ENCODE peak calls at places on chromosomes 7 and 10, in four cellular contexts. P, J, E and H are unnamed samples.

GRCh38 chr7:116271161-116271979 is 61.0 kb downstream of the TES start:
- DNase-seq in P (no peak), J (no peak), E (peak), H (no peak)

GRCh38 chr7:12584940-12585339 is 14.4 kb downstream of the SCIN start:
- DNase-seq in P (no peak), J (no peak), E (no peak), H (no peak)

GRCh38 chr7:29190349-29191045 is 4.1 kb upstream of the CHN2 start:
- DNase-seq in P (no peak), J (no peak), E (no peak), H (no peak)

GRCh38 chr10:59877191-59877671 is 29.1 kb downstream of the CCDC6 start:
- DNase-seq in P (no peak), J (no peak), E (peak), H (no peak)

GRCh38 chr7:102404005-102404861 is 8.1 kb downstream of the PRKRIP1 start:
- DNase-seq in P (peak), J (peak), E (peak), H (peak)

GRCh38 chr10:132524443-132525285 is 12.9 kb upstream of the INPP5A start:
- DNase-seq in P (no peak), J (no peak), E (no peak), H (no peak)

GRCh38 chr7:95056107-95056689 is 148.8 kb downstream of the PPP1R9A start:
- DNase-seq in P (no peak), J (no peak), E (no peak), H (no peak)

GRCh38 chr7:66859794-66860645 is 61.0 kb upstream of the TMEM248 start:
- DNase-seq in P (no peak), J (peak), E (peak), H (no peak)

GRCh38 chr10:72079356-72079755 is 9.0 kb downstream of the SPOCK2 start:
- DNase-seq in P (peak), J (no peak), E (no peak), H (peak)

GRCh38 chr7:142714375-142714774 is 34.9 kb upstream of the PRSS1 start:
- DNase-seq in P (no peak), J (no peak), E (no peak), H (no peak)

GRCh38 chr7:4006687-4007086 is 675.4 kb upstream of the FOXK1 start:
- DNase-seq in P (no peak), J (no peak), E (no peak), H (no peak)

GRCh38 chr10:11018830-11019692 is 1.4 kb downstream of the CELF2 start:
- DNase-seq in P (no peak), J (no peak), E (no peak), H (no peak)

GRCh38 chr7:2689951-2690705 is 2.1 kb downstream of the AMZ1 start:
- DNase-seq in P (no peak), J (no peak), E (peak), H (no peak)

GRCh38 chr7:31663072-31663471 is 23.9 kb upstream of the PPP1R17 start:
- DNase-seq in P (no peak), J (peak), E (no peak), H (no peak)

GRCh38 chr10:100009283-100009792 is 409 bp downstream of the DNMBP start:
- DNase-seq in P (peak), J (no peak), E (no peak), H (no peak)

GRCh38 chr7:153588596-153588995 is 463.6 kb upstream of the DPP6 start:
- DNase-seq in P (no peak), J (no peak), E (no peak), H (no peak)

GRCh38 chr7:132317856-132318255 is 258.4 kb downstream of the PLXNA4 start:
- DNase-seq in P (no peak), J (no peak), E (no peak), H (no peak)

GRCh38 chr7:19106308-19107141 is 10.9 kb downstream of the TWIST1 start:
- DNase-seq in P (no peak), J (peak), E (no peak), H (no peak)

GRCh38 chr7:50782376-50783208 is at the start of gene GRB10:
- DNase-seq in P (no peak), J (peak), E (peak), H (no peak)

GRCh38 chr7:143025331-143025730 is 1.6 kb downstream of the OR9A2 start:
- DNase-seq in P (no peak), J (no peak), E (no peak), H (no peak)

GRCh38 chr7:25069900-25070443 is 55.1 kb downstream of the CYCS start:
- DNase-seq in P (peak), J (peak), E (peak), H (peak)

GRCh38 chr7:27686315-27686714 is 23.6 kb upstream of the HIBADH start:
- DNase-seq in P (no peak), J (no peak), E (no peak), H (no peak)

DNA sequence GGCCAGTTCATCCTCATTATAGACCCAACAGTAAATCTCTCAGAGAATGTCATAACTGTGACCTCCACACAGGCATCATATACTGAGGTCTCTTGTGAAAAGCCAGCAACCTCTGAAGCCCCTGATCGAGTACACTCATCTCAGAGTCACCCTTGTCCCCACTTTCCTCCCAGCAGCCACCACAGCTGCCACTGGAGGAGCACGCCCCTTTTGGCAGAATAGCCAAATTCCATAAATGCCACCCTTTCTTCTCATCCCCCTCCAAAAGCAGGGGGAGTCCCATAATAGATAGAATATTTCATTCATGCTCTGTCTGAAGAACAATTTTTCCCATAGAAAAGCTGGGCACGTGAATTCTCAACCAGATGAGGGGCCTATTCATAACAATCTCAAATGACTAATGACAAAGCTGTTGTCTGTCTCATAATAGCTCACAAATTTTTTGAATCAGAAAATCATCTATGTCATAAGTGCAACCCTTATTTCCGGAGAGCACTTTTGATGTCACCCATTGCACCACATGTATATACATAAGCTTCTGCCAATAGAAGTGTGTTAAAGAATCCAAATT is 47.4 kb downstream of the SGMS1 start:
- DNase-seq in P (no peak), J (no peak), E (peak), H (no peak)
- H3K4me2 ChIP-seq in P (no peak), J (no peak), E (no peak), H (no peak)

GRCh38 chr7:128304212-128304611 is 39.5 kb downstream of the RBM28 start:
- DNase-seq in P (no peak), J (no peak), E (no peak), H (no peak)
- H3K4me2 ChIP-seq in P (no peak), J (no peak), E (no peak), H (no peak)

DNA sequence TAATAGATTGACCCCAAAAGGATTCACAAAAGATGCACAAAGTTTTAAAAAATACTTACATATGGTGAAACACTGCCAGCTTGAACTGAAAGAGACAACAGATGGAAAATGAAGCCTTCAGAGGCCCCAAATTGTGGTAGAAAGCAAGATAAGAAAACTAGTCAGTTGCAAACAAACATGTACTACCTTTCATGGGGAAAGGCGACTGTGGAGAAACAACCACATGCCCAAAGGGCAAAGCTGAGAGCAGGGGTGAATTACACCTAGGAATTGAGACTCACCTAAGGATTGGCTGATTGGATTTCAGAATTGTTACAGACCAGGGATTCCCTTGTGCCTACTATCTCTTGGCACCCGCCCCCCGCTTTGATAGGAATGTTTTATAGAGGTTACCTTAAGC is 13.1 kb downstream of the EPC1 start:
- DNase-seq in P (no peak), J (no peak), E (no peak), H (no peak)
- H3K4me2 ChIP-seq in P (no peak), J (no peak), E (no peak), H (no peak)

DNA sequence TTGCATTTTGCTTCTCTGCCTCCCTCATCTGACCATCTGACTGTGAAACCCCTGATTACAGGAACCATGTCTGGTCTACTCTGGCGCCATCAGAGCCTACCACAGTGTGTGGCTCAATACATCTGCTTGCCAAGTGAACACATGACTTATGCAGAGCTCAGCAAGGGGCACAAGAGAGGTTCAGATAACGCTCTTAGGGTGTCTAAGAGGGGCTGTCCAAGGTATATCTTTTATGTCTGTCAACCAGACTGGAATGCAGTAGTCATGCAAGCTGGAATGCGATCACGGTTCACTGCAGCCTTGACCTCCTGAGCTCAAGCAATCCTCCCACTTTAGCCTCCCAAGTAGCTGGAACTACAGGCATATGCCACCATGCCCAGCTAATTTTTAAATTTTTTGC is 10.3 kb upstream of the RRP12 start:
- DNase-seq in P (no peak), J (no peak), E (peak), H (no peak)
- H3K4me2 ChIP-seq in P (no peak), J (no peak), E (no peak), H (no peak)

GRCh38 chr10:28343252-28343651 is 40.4 kb upstream of the MPP7 start:
- DNase-seq in P (no peak), J (no peak), E (no peak), H (no peak)
- H3K4me2 ChIP-seq in P (no peak), J (no peak), E (no peak), H (no peak)

DNA sequence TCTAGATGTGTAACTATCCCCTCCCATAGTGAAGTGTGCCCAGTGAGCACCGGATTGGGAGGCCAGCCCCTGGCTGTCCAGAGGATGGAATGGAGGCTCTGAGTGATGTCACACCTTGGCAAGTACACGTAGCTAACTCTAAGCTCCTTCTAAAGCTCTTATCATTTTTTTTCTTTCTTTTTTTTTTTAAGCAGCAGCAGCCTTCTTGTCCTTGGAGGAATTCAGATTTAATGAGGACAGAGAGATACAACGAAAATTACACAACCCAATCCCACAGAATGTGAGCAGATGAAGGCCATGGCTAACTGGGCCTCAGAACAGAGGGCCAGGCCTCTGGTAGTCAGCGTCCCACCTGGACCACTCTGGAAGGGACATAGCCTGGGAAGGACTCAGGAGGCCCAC is 11.3 kb downstream of the TNS3 start:
- DNase-seq in P (no peak), J (no peak), E (peak), H (no peak)
- H3K4me2 ChIP-seq in P (no peak), J (no peak), E (no peak), H (no peak)

GRCh38 chr7:35727571-35727970 is 32.6 kb upstream of the HERPUD2 start:
- DNase-seq in P (peak), J (no peak), E (no peak), H (no peak)
- H3K4me2 ChIP-seq in P (no peak), J (no peak), E (no peak), H (no peak)

GRCh38 chr7:90303241-90303640 is 17.9 kb downstream of the FAM237B start:
- DNase-seq in P (no peak), J (no peak), E (no peak), H (no peak)
- H3K4me2 ChIP-seq in P (no peak), J (no peak), E (no peak), H (no peak)

GRCh38 chr7:151304856-151305255 is 36.8 kb upstream of the NUB1 start:
- DNase-seq in P (no peak), J (peak), E (no peak), H (no peak)
- H3K4me2 ChIP-seq in P (no peak), J (peak), E (no peak), H (no peak)